ENCODE peak calls at places on chromosomes 2 and 18, in six cellular contexts. O is HCT116, R is transverse colon, X is sigmoid colon, K is K562, L is spleen. A is an unnamed sample.

GRCh38 chr2:168849610-168850009 is 40.6 kb downstream of the SPC25 start:
- DNase-seq in X (no peak), L (no peak), K (peak; percentile 47), O (no peak), R (peak; percentile 59), A (no peak)

GRCh38 chr2:223090540-223091235 is 38.7 kb downstream of the KCNE4 start:
- DNase-seq in R (no peak), X (no peak), L (no peak), O (no peak), K (no peak), A (no peak)

GRCh38 chr2:120797421-120798289 is 62.0 kb downstream of the GLI2 start:
- DNase-seq in K (no peak), O (no peak), X (peak; percentile 87), R (no peak), L (no peak), A (no peak)

GRCh38 chr2:220240640-220241039 is 613.2 kb downstream of the SLC4A3 start:
- DNase-seq in O (no peak), X (no peak), L (no peak), K (no peak), R (no peak), A (no peak)

GRCh38 chr2:70104231-70105111 is 17.2 kb downstream of the PCBP1 start:
- DNase-seq in X (peak; percentile 66), O (no peak), L (no peak), R (peak; percentile 55), K (peak; percentile 73), A (no peak)

GRCh38 chr18:31976242-31976641 is 33.3 kb upstream of the TRAPPC8 start:
- DNase-seq in R (no peak), X (no peak), L (no peak), K (no peak), O (no peak), A (no peak)

GRCh38 chr18:74457743-74458465 is 796 bp upstream of the DIPK1C start:
- DNase-seq in R (no peak), K (no peak), X (no peak), L (no peak), O (no peak), A (no peak)

GRCh38 chr2:3696542-3696941 is 6.8 kb upstream of the DCDC2C start:
- DNase-seq in L (no peak), O (no peak), X (no peak), R (no peak), K (no peak), A (no peak)

GRCh38 chr18:54939375-54939917 is 19.8 kb downstream of the CCDC68 start:
- DNase-seq in K (no peak), X (no peak), L (no peak), O (no peak), R (no peak), A (no peak)

GRCh38 chr18:59208602-59209001 is 11.4 kb upstream of the GRP start:
- DNase-seq in R (no peak), X (no peak), K (no peak), O (no peak), L (no peak), A (peak; percentile 46)

GRCh38 chr2:149039213-149039724 is 770 bp downstream of the LYPD6B start:
- DNase-seq in O (no peak), R (no peak), X (no peak), L (no peak), K (no peak), A (no peak)

GRCh38 chr18:57789105-57789504 is 14.0 kb downstream of the ATP8B1 start:
- DNase-seq in O (peak; percentile 75), K (no peak), X (no peak), L (no peak), R (no peak), A (no peak)

GRCh38 chr2:1731512-1731962 is 12.8 kb downstream of the PXDN start:
- DNase-seq in O (no peak), K (no peak), L (no peak), X (peak; percentile 66), R (peak; percentile 7), A (no peak)

GRCh38 chr18:80208620-80209019 is 38.7 kb downstream of the PARD6G start:
- DNase-seq in X (no peak), O (no peak), R (no peak), K (no peak), L (no peak), A (no peak)

GRCh38 chr2:170455617-170456426 is 259.3 kb upstream of the SP5 start:
- DNase-seq in L (no peak), R (no peak), K (no peak), O (no peak), X (no peak), A (no peak)

GRCh38 chr2:99261242-99261641 is 5.8 kb upstream of the LYG2 start:
- DNase-seq in O (no peak), K (no peak), L (no peak), X (no peak), R (no peak), A (no peak)

GRCh38 chr2:241804326-241805276 is 4.4 kb upstream of the NEU4 start:
- DNase-seq in K (peak; percentile 21), R (no peak), X (peak; percentile 61), L (peak; percentile 75), O (no peak), A (no peak)

GRCh38 chr2:64063454-64063853 is 44.2 kb upstream of the VPS54 start:
- DNase-seq in R (no peak), X (no peak), L (no peak), K (no peak), O (no peak), A (no peak)

GRCh38 chr2:239910851-239911629 is 114.1 kb downstream of the NDUFA10 start:
- DNase-seq in R (no peak), L (peak; percentile 86), K (no peak), X (no peak), O (no peak), A (no peak)

GRCh38 chr2:235514627-235515363 is 21.0 kb downstream of the AGAP1 start:
- DNase-seq in K (no peak), L (no peak), R (peak; percentile 81), X (no peak), O (no peak), A (no peak)

GRCh38 chr2:232697807-232698110 is 628 bp downstream of the GIGYF2 start:
- DNase-seq in R (no peak), K (no peak), O (no peak), X (no peak), L (no peak), A (no peak)

GRCh38 chr18:80245781-80246655 is 1.3 kb downstream of the PARD6G start:
- DNase-seq in X (no peak), L (no peak), K (no peak), O (no peak), R (no peak), A (no peak)

GRCh38 chr2:176100547-176101140 is 1.0 kb downstream of the HOXD12 start:
- DNase-seq in K (no peak), X (peak; percentile 58), L (no peak), O (no peak), R (no peak), A (no peak)

GRCh38 chr2:9770308-9771100 is 72.8 kb upstream of the TAF1B start:
- DNase-seq in L (no peak), K (peak; percentile 76), X (peak; percentile 86), R (peak; percentile 74), O (peak; percentile 42), A (peak; percentile 71)

GRCh38 chr2:101608411-101609317 is 88.8 kb upstream of the MAP4K4 start:
- DNase-seq in R (no peak), K (no peak), X (no peak), L (no peak), O (no peak), A (no peak)

GRCh38 chr2:68115965-68116364 is 41.7 kb upstream of the PNO1 start:
- DNase-seq in O (no peak), R (no peak), L (no peak), X (no peak), K (no peak), A (no peak)

GRCh38 chr2:234293973-234294372 is 202.9 kb downstream of the ARL4C start:
- DNase-seq in X (no peak), L (no peak), O (peak; percentile 37), R (no peak), K (no peak), A (no peak)

GRCh38 chr2:172172513-172173217 is 70.0 kb upstream of the DLX2 start:
- DNase-seq in O (peak; percentile 33), L (peak; percentile 92), X (peak; percentile 69), R (peak; percentile 86), K (peak; percentile 69), A (peak; percentile 60)

GRCh38 chr2:232890896-232891601 is 21.0 kb downstream of the SNORC start:
- DNase-seq in K (peak; percentile 70), R (no peak), X (no peak), L (peak; percentile 72), O (peak; percentile 77), A (peak; percentile 77)

GRCh38 chr2:106034325-106034724 is 159.8 kb downstream of the UXS1 start:
- DNase-seq in X (no peak), O (no peak), R (no peak), K (no peak), L (no peak), A (no peak)

GRCh38 chr18:47830772-47831171 is 99.7 kb downstream of the SMAD2 start:
- DNase-seq in R (no peak), K (no peak), O (no peak), L (no peak), X (no peak), A (no peak)

GRCh38 chr2:160228141-160228963 is 28.3 kb upstream of the ITGB6 start:
- DNase-seq in O (no peak), R (no peak), K (no peak), L (no peak), X (no peak), A (no peak)
- TF ChIP-seq POLR2AphosphoS5 in O (no peak), R (no peak), K (no peak), L (no peak), X (no peak), A (no peak)

GRCh38 chr2:189662674-189663226 is 1.5 kb downstream of the ASNSD1 start:
- DNase-seq in L (no peak), R (no peak), O (no peak), K (no peak), X (no peak), A (no peak)
- H3K4me1 ChIP-seq in L (peaks cover 43% of the 10 kb centered on the region), R (peaks cover 29% of the 10 kb centered on the region), O (peaks cover 11% of the 10 kb centered on the region), K (no peaks in the 10 kb centered on the region), X (peaks cover 33% of the 10 kb centered on the region), A (no peaks in the 10 kb centered on the region)

GRCh38 chr18:71643822-71644221 is 900.3 kb downstream of the CBLN2 start:
- DNase-seq in R (no peak), X (no peak), O (no peak), K (no peak), L (no peak), A (no peak)
- H3K9me3 ChIP-seq in R (no peaks in the 10 kb centered on the region), X (no peaks in the 10 kb centered on the region), O (peaks cover 14% of the 10 kb centered on the region), K (no peaks in the 10 kb centered on the region), L (no peaks in the 10 kb centered on the region), A (no peaks in the 10 kb centered on the region)

GRCh38 chr2:85997016-85997970 is 108.4 kb downstream of the POLR1A start:
- DNase-seq in K (peak; percentile 40), R (no peak), O (no peak), L (peak; percentile 68), X (peak; percentile 82), A (peak; percentile 50)
- TF ChIP-seq POLR2AphosphoS5 in K (no peak), R (no peak), O (no peak), L (no peak), X (no peak), A (no peak)